ENCODE peak calls at places on chromosome 2, in eight cellular contexts. One of them, this sample, is unnamed.
A peak's percentile ranks its signal among the peaks of the same experiment; 100 is the strongest.

GRCh38 chr2:114661926-114662670 is 219.7 kb downstream of the DPP10 start:
- DNase-seq in IMR-90: no peak
- DNase-seq in HepG2: no peak
- DNase-seq in NB4: no peak
- DNase-seq in psoas muscle: peak; percentile 48
- DNase-seq in HFF-Myc: no peak
- DNase-seq in CD8-positive, alpha-beta memory T cell: no peak
- DNase-seq in A673: peak; percentile 2
- DNase-seq in this sample: peak; percentile 31

GRCh38 chr2:16138811-16139662 is 198.7 kb downstream of the MYCN start:
- DNase-seq in IMR-90: no peak
- DNase-seq in HepG2: no peak
- DNase-seq in NB4: no peak
- DNase-seq in psoas muscle: no peak
- DNase-seq in HFF-Myc: no peak
- DNase-seq in CD8-positive, alpha-beta memory T cell: no peak
- DNase-seq in A673: no peak
- DNase-seq in this sample: no peak

GRCh38 chr2:145032791-145033190 is 512.9 kb upstream of the ZEB2 start:
- DNase-seq in IMR-90: no peak
- DNase-seq in HepG2: no peak
- DNase-seq in NB4: no peak
- DNase-seq in psoas muscle: no peak
- DNase-seq in HFF-Myc: no peak
- DNase-seq in CD8-positive, alpha-beta memory T cell: no peak
- DNase-seq in A673: no peak
- DNase-seq in this sample: no peak

GRCh38 chr2:9950521-9951271 is 797 bp upstream of the GRHL1 start:
- DNase-seq in IMR-90: no peak
- DNase-seq in HepG2: no peak
- DNase-seq in NB4: no peak
- DNase-seq in psoas muscle: peak; percentile 72
- DNase-seq in HFF-Myc: no peak
- DNase-seq in CD8-positive, alpha-beta memory T cell: peak; percentile 44
- DNase-seq in A673: peak; percentile 49
- DNase-seq in this sample: peak; percentile 69

GRCh38 chr2:215396595-215397313 is 39.1 kb downstream of the FN1 start:
- DNase-seq in IMR-90: peak; percentile 82
- DNase-seq in HepG2: no peak
- DNase-seq in NB4: peak; percentile 90
- DNase-seq in psoas muscle: no peak
- DNase-seq in HFF-Myc: peak; percentile 25
- DNase-seq in CD8-positive, alpha-beta memory T cell: no peak
- DNase-seq in A673: peak; percentile 71
- DNase-seq in this sample: no peak

GRCh38 chr2:161238264-161238558 is 70.0 kb upstream of the PSMD14 start:
- DNase-seq in IMR-90: no peak
- DNase-seq in HepG2: no peak
- DNase-seq in NB4: no peak
- DNase-seq in psoas muscle: no peak
- DNase-seq in HFF-Myc: no peak
- DNase-seq in CD8-positive, alpha-beta memory T cell: no peak
- DNase-seq in A673: no peak
- DNase-seq in this sample: no peak

GRCh38 chr2:169827272-169828140 is at the start of gene UBR3:
- DNase-seq in IMR-90: peak; percentile 91
- DNase-seq in HepG2: peak; percentile 91
- DNase-seq in NB4: peak; percentile 95
- DNase-seq in psoas muscle: peak; percentile 97
- DNase-seq in HFF-Myc: peak; percentile 67
- DNase-seq in CD8-positive, alpha-beta memory T cell: peak; percentile 88
- DNase-seq in A673: peak; percentile 95
- DNase-seq in this sample: peak; percentile 95

GRCh38 chr2:69185807-69186206 is 172.8 kb downstream of the ANTXR1 start:
- DNase-seq in IMR-90: peak; percentile 48
- DNase-seq in HepG2: no peak
- DNase-seq in NB4: peak; percentile 74
- DNase-seq in psoas muscle: no peak
- DNase-seq in HFF-Myc: no peak
- DNase-seq in CD8-positive, alpha-beta memory T cell: no peak
- DNase-seq in A673: peak; percentile 70
- DNase-seq in this sample: no peak

GRCh38 chr2:150076281-150076680 is 411.2 kb downstream of the RND3 start:
- DNase-seq in IMR-90: peak; percentile 82
- DNase-seq in HepG2: no peak
- DNase-seq in NB4: no peak
- DNase-seq in psoas muscle: no peak
- DNase-seq in HFF-Myc: no peak
- DNase-seq in CD8-positive, alpha-beta memory T cell: no peak
- DNase-seq in A673: no peak
- DNase-seq in this sample: no peak

GRCh38 chr2:193695367-193695766 is 1500.6 kb upstream of the TMEFF2 start:
- DNase-seq in IMR-90: no peak
- DNase-seq in HepG2: peak; percentile 30
- DNase-seq in NB4: peak; percentile 45
- DNase-seq in psoas muscle: no peak
- DNase-seq in HFF-Myc: peak; percentile 2
- DNase-seq in CD8-positive, alpha-beta memory T cell: no peak
- DNase-seq in A673: peak; percentile 60
- DNase-seq in this sample: peak; percentile 12

GRCh38 chr2:235669983-235670962 is 176.4 kb downstream of the AGAP1 start:
- DNase-seq in IMR-90: peak; percentile 81
- DNase-seq in HepG2: no peak
- DNase-seq in NB4: no peak
- DNase-seq in psoas muscle: peak; percentile 80
- DNase-seq in HFF-Myc: peak; percentile 31
- DNase-seq in CD8-positive, alpha-beta memory T cell: no peak
- DNase-seq in A673: peak; percentile 62
- DNase-seq in this sample: peak; percentile 55

GRCh38 chr2:12119841-12120240 is 373.4 kb downstream of the LPIN1 start:
- DNase-seq in IMR-90: peak; percentile 60
- DNase-seq in HepG2: no peak
- DNase-seq in NB4: no peak
- DNase-seq in psoas muscle: no peak
- DNase-seq in HFF-Myc: no peak
- DNase-seq in CD8-positive, alpha-beta memory T cell: no peak
- DNase-seq in A673: no peak
- DNase-seq in this sample: no peak

GRCh38 chr2:53131416-53131815 is 636.2 kb upstream of the CHAC2 start:
- DNase-seq in IMR-90: peak; percentile 57
- DNase-seq in HepG2: no peak
- DNase-seq in NB4: no peak
- DNase-seq in psoas muscle: no peak
- DNase-seq in HFF-Myc: no peak
- DNase-seq in CD8-positive, alpha-beta memory T cell: no peak
- DNase-seq in A673: no peak
- DNase-seq in this sample: no peak

GRCh38 chr2:47068966-47069627 is 86.0 kb downstream of the STPG4 start:
- DNase-seq in IMR-90: no peak
- DNase-seq in HepG2: no peak
- DNase-seq in NB4: no peak
- DNase-seq in psoas muscle: peak; percentile 58
- DNase-seq in HFF-Myc: no peak
- DNase-seq in CD8-positive, alpha-beta memory T cell: no peak
- DNase-seq in A673: no peak
- DNase-seq in this sample: no peak

GRCh38 chr2:55519908-55520885 is 679 bp downstream of the CFAP36 start:
- DNase-seq in IMR-90: peak; percentile 25
- DNase-seq in HepG2: peak; percentile 25
- DNase-seq in NB4: peak; percentile 53
- DNase-seq in psoas muscle: no peak
- DNase-seq in HFF-Myc: no peak
- DNase-seq in CD8-positive, alpha-beta memory T cell: peak; percentile 19
- DNase-seq in A673: no peak
- DNase-seq in this sample: peak; percentile 35

GRCh38 chr2:18149660-18150246 is 271.3 kb downstream of the KCNS3 start:
- DNase-seq in IMR-90: peak; percentile 63
- DNase-seq in HepG2: peak; percentile 31
- DNase-seq in NB4: peak; percentile 53
- DNase-seq in psoas muscle: no peak
- DNase-seq in HFF-Myc: no peak
- DNase-seq in CD8-positive, alpha-beta memory T cell: no peak
- DNase-seq in A673: peak; percentile 77
- DNase-seq in this sample: no peak

GRCh38 chr2:7758065-7758759 is 841.0 kb downstream of the RNF144A start:
- DNase-seq in IMR-90: no peak
- DNase-seq in HepG2: no peak
- DNase-seq in NB4: no peak
- DNase-seq in psoas muscle: no peak
- DNase-seq in HFF-Myc: no peak
- DNase-seq in CD8-positive, alpha-beta memory T cell: no peak
- DNase-seq in A673: no peak
- DNase-seq in this sample: no peak

DNA sequence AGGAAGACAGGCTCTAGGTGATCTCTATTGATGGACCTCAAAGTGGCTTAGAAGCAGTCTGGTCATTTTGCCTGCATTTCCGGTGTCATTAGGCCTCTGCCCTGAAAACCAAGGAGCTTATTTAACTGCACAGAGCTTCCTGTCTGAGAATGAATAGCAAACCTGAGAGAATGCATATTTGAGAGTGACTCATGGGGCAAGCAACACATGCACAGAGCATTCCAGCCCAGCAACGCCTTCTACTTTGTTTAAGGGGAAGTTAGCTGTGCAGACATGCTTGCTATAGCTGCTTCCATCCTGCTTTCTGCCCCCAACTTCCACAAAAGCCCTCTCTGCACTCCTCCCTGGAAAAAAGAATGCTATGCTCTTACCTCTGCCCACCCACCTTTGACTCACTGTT is 232.8 kb downstream of the GRB14 start:
- DNase-seq in IMR-90: peak; percentile 63
- DNase-seq in HepG2: peak; percentile 51
- DNase-seq in NB4: peak; percentile 45
- DNase-seq in psoas muscle: no peak
- DNase-seq in HFF-Myc: peak; percentile 44
- DNase-seq in CD8-positive, alpha-beta memory T cell: no peak
- DNase-seq in A673: peak; percentile 35
- DNase-seq in this sample: no peak
- H3K4me3 ChIP-seq in IMR-90: no peak overlapping the region
- H3K4me3 ChIP-seq in HepG2: no peak overlapping the region
- H3K4me3 ChIP-seq in NB4: no peak overlapping the region
- H3K4me3 ChIP-seq in psoas muscle: no peak overlapping the region
- H3K4me3 ChIP-seq in HFF-Myc: no peak overlapping the region
- H3K4me3 ChIP-seq in CD8-positive, alpha-beta memory T cell: no peak overlapping the region
- H3K4me3 ChIP-seq in A673: no peak overlapping the region
- H3K4me3 ChIP-seq in this sample: no peak overlapping the region

DNA sequence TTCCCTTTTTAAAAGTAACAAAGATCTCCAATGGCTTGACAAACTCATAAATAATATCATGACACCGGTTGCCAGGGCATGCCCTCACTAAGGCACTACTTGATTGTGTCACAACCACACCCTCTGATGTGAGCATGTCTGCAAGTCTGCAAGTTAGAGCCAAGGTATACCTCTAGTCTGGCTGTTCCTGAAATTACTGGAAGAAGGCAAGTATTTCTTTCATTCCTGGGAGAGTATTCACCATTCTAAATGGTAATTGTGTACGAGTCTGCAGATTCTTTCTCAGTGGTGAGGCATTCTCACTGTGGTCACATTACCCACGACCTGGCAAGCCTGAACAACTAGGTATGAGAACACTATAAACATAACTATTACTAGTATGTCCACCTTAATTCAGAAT is 25.7 kb upstream of the RNU4ATAC start:
- DNase-seq in IMR-90: peak; percentile 87
- DNase-seq in HepG2: no peak
- DNase-seq in NB4: no peak
- DNase-seq in psoas muscle: no peak
- DNase-seq in HFF-Myc: no peak
- DNase-seq in CD8-positive, alpha-beta memory T cell: no peak
- DNase-seq in A673: no peak
- DNase-seq in this sample: no peak
- H3K4me3 ChIP-seq in IMR-90: no peak overlapping the region
- H3K4me3 ChIP-seq in HepG2: no peak overlapping the region
- H3K4me3 ChIP-seq in NB4: no peak overlapping the region
- H3K4me3 ChIP-seq in psoas muscle: no peak overlapping the region
- H3K4me3 ChIP-seq in HFF-Myc: no peak overlapping the region
- H3K4me3 ChIP-seq in CD8-positive, alpha-beta memory T cell: no peak overlapping the region
- H3K4me3 ChIP-seq in A673: no peak overlapping the region
- H3K4me3 ChIP-seq in this sample: no peak overlapping the region

GRCh38 chr2:237869357-237870102 is 10.1 kb downstream of the RAMP1 start:
- DNase-seq in IMR-90: no peak
- DNase-seq in HepG2: no peak
- DNase-seq in NB4: no peak
- DNase-seq in psoas muscle: no peak
- DNase-seq in HFF-Myc: no peak
- DNase-seq in CD8-positive, alpha-beta memory T cell: no peak
- DNase-seq in A673: no peak
- DNase-seq in this sample: no peak

GRCh38 chr2:237870126-237870525 is 10.7 kb downstream of the RAMP1 start:
- DNase-seq in IMR-90: no peak
- DNase-seq in HepG2: no peak
- DNase-seq in NB4: no peak
- DNase-seq in psoas muscle: no peak
- DNase-seq in HFF-Myc: no peak
- DNase-seq in CD8-positive, alpha-beta memory T cell: no peak
- DNase-seq in A673: no peak
- DNase-seq in this sample: no peak

GRCh38 chr2:237868631-237869356 is 9.4 kb downstream of the RAMP1 start:
- DNase-seq in IMR-90: peak; percentile 63
- DNase-seq in HepG2: no peak
- DNase-seq in NB4: peak; percentile 53
- DNase-seq in psoas muscle: no peak
- DNase-seq in HFF-Myc: no peak
- DNase-seq in CD8-positive, alpha-beta memory T cell: no peak
- DNase-seq in A673: no peak
- DNase-seq in this sample: no peak

GRCh38 chr2:237872178-237872887 is 12.9 kb downstream of the RAMP1 start:
- DNase-seq in IMR-90: no peak
- DNase-seq in HepG2: no peak
- DNase-seq in NB4: no peak
- DNase-seq in psoas muscle: no peak
- DNase-seq in HFF-Myc: no peak
- DNase-seq in CD8-positive, alpha-beta memory T cell: no peak
- DNase-seq in A673: no peak
- DNase-seq in this sample: peak; percentile 45

GRCh38 chr2:237870754-237871651 is 11.6 kb downstream of the RAMP1 start:
- DNase-seq in IMR-90: no peak
- DNase-seq in HepG2: no peak
- DNase-seq in NB4: no peak
- DNase-seq in psoas muscle: no peak
- DNase-seq in HFF-Myc: no peak
- DNase-seq in CD8-positive, alpha-beta memory T cell: no peak
- DNase-seq in A673: no peak
- DNase-seq in this sample: peak; percentile 51
- H3K4me3 ChIP-seq in IMR-90: no peak overlapping the region
- H3K4me3 ChIP-seq in HepG2: no peak overlapping the region
- H3K4me3 ChIP-seq in NB4: no peak overlapping the region
- H3K4me3 ChIP-seq in psoas muscle: no peak overlapping the region
- H3K4me3 ChIP-seq in HFF-Myc: no peak overlapping the region
- H3K4me3 ChIP-seq in CD8-positive, alpha-beta memory T cell: no peak overlapping the region
- H3K4me3 ChIP-seq in A673: no peak overlapping the region
- H3K4me3 ChIP-seq in this sample: no peak overlapping the region

DNA sequence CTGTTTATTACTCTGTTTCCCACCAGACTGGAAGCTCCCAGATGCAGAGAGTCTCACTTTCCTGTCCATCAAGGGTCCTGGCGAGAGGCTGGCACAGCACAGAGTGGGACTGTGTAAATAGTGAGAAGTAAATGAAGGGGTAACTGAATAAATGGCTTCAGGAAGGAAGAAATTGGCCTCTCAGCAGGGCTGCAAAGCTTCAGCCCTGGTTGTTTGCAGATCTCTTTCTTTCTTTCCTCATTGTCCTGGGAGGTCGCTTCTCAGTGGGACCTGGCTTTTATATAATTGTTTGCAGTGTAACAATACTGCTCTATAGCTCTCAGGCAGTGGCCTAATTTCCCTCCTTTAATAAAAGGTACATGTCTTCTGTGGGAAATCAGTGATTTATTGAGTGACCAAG is 74.9 kb upstream of the GPR45 start:
- DNase-seq in IMR-90: no peak
- DNase-seq in HepG2: no peak
- DNase-seq in NB4: no peak
- DNase-seq in psoas muscle: no peak
- DNase-seq in HFF-Myc: no peak
- DNase-seq in CD8-positive, alpha-beta memory T cell: no peak
- DNase-seq in A673: no peak
- DNase-seq in this sample: no peak
- H3K4me3 ChIP-seq in IMR-90: no peak overlapping the region
- H3K4me3 ChIP-seq in HepG2: no peak overlapping the region
- H3K4me3 ChIP-seq in NB4: no peak overlapping the region
- H3K4me3 ChIP-seq in psoas muscle: no peak overlapping the region
- H3K4me3 ChIP-seq in HFF-Myc: no peak overlapping the region
- H3K4me3 ChIP-seq in CD8-positive, alpha-beta memory T cell: no peak overlapping the region
- H3K4me3 ChIP-seq in A673: no peak overlapping the region
- H3K4me3 ChIP-seq in this sample: no peak overlapping the region

This sample was measured in adrenal gland.